ENCODE peak calls at places on chromosomes 4 and X, in four cellular contexts. B is SK-N-SH, K is K562, C is HCT116. A is an unnamed sample.

GRCh38 chrX:110327336-110327735 is 9.5 kb upstream of the AMMECR1 start:
- DNase-seq in B (no peak), K (no peak), C (no peak), A (no peak)

GRCh38 chrX:77742788-77743476 is 43.1 kb downstream of the ATRX start:
- DNase-seq in B (no peak), K (no peak), C (no peak), A (no peak)

GRCh38 chrX:135009057-135009605 is 13.2 kb downstream of the RTL8B start:
- DNase-seq in B (no peak), K (no peak), C (no peak), A (no peak)

GRCh38 chr4:162957521-162958143 is 209.1 kb downstream of the NAF1 start:
- DNase-seq in B (no peak), K (no peak), C (no peak), A (no peak)

GRCh38 chrX:69361286-69361926 is 142.7 kb upstream of the NALF2 start:
- DNase-seq in B (peak), K (no peak), C (no peak), A (no peak)

GRCh38 chr4:3853388-3854035 is 87.3 kb downstream of the ADRA2C start:
- DNase-seq in B (no peak), K (no peak), C (no peak), A (no peak)

GRCh38 chr4:11842620-11843263 is 414.0 kb upstream of the HS3ST1 start:
- DNase-seq in B (no peak), K (no peak), C (no peak), A (peak)

GRCh38 chrX:100990139-100990538 is 20.6 kb downstream of the ARL13A start:
- DNase-seq in B (no peak), K (no peak), C (no peak), A (no peak)

GRCh38 chr4:189022441-189023035 is 883.3 kb downstream of the TRIML1 start:
- DNase-seq in B (no peak), K (no peak), C (no peak), A (no peak)

GRCh38 chr4:102627831-102628523 is 126.8 kb downstream of the NFKB1 start:
- DNase-seq in B (no peak), K (no peak), C (peak), A (no peak)

GRCh38 chr4:68176500-68176899 is 46.8 kb upstream of the TMPRSS11F start:
- DNase-seq in B (no peak), K (no peak), C (no peak), A (no peak)

GRCh38 chr4:21780158-21780557 is 168.4 kb downstream of the KCNIP4 start:
- DNase-seq in B (no peak), K (no peak), C (no peak), A (no peak)

GRCh38 chr4:151820004-151820403 is 59.2 kb upstream of the GATB start:
- DNase-seq in B (no peak), K (no peak), C (no peak), A (no peak)

GRCh38 chr4:185840201-185840600 is 28.2 kb upstream of the SORBS2 start:
- DNase-seq in B (no peak), K (no peak), C (no peak), A (no peak)

GRCh38 chrX:73182502-73183114 is 32.0 kb downstream of the NAP1L2 start:
- DNase-seq in B (no peak), K (no peak), C (no peak), A (no peak)

GRCh38 chr4:77209936-77210335 is 52.9 kb downstream of the CCNG2 start:
- DNase-seq in B (no peak), K (no peak), C (no peak), A (no peak)

GRCh38 chr4:856468-856901 is 30.6 kb upstream of the CPLX1 start:
- DNase-seq in B (no peak), K (no peak), C (no peak), A (no peak)

GRCh38 chr4:52507774-52508173 is 151.3 kb downstream of the USP46 start:
- DNase-seq in B (no peak), K (no peak), C (no peak), A (no peak)

GRCh38 chr4:122150896-122151295 is 1.2 kb upstream of the BLTP1 start:
- DNase-seq in B (no peak), K (no peak), C (no peak), A (no peak)

GRCh38 chrX:104288961-104289360 is 34.2 kb upstream of the ESX1 start:
- DNase-seq in B (no peak), K (no peak), C (no peak), A (no peak)

GRCh38 chr4:10461091-10461849 is 4.0 kb upstream of the ZNF518B start:
- DNase-seq in B (peak), K (peak), C (no peak), A (peak)

GRCh38 chr4:77284036-77284435 is 127.0 kb downstream of the CCNG2 start:
- DNase-seq in B (no peak), K (no peak), C (no peak), A (no peak)

GRCh38 chrX:74419861-74420193 is 1.5 kb upstream of the SLC16A2 start:
- DNase-seq in B (no peak), K (no peak), C (no peak), A (no peak)

GRCh38 chrX:55908685-55909212 is 191.2 kb downstream of the RRAGB start:
- DNase-seq in B (no peak), K (no peak), C (no peak), A (peak)

DNA sequence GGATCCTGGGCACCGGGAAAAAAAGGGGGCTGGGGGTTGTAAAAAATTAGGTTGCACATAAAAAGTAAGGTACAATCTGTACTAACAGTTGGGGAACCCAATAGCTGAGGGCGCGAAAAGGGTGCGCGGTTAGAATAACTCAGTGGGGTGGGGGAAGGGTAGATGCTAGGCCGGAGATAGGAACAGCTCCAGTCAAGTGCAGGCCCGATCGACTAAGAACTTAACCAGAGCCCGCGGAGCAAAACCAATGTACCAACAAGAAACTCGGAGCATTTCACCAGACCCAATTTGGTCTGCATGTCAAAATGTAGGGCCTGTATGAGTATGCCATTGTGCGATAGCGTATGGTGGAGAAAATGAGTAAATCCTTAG is 1.3 kb downstream of the HNRNPD start:
- DNase-seq in B (peak), K (peak), C (no peak), A (peak)
- TF ChIP-seq JUND in B (no peak), K (no peak), C (no peak), A (no peak)

GRCh38 chrX:129511689-129512088 is 11.6 kb downstream of the SMARCA1 start:
- DNase-seq in B (no peak), K (no peak), C (no peak), A (no peak)
- TF ChIP-seq JUND in B (no peak), K (no peak), C (no peak), A (no peak)

DNA sequence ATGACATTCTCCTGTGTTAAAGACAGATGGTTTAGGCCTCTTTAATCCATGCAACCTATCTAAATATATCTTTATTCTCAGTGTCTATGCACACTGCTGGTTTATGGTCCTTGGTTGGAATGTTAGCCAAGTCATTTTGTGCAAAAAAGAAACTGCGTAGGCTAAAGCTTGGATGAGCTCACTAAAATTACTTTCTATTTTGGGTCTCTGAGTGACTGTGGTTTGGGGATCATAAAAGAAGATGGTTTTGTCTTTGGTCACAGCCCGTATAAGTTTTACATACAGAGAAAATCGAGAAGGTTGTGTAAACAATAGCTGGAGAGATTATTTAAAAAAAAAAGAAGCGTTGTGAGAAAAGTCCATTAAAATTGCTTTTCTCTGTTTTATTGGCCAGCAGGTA is 443.6 kb downstream of the UBE2NL start:
- DNase-seq in B (no peak), K (no peak), C (no peak), A (no peak)
- TF ChIP-seq JUND in B (no peak), K (no peak), C (no peak), A (no peak)

DNA sequence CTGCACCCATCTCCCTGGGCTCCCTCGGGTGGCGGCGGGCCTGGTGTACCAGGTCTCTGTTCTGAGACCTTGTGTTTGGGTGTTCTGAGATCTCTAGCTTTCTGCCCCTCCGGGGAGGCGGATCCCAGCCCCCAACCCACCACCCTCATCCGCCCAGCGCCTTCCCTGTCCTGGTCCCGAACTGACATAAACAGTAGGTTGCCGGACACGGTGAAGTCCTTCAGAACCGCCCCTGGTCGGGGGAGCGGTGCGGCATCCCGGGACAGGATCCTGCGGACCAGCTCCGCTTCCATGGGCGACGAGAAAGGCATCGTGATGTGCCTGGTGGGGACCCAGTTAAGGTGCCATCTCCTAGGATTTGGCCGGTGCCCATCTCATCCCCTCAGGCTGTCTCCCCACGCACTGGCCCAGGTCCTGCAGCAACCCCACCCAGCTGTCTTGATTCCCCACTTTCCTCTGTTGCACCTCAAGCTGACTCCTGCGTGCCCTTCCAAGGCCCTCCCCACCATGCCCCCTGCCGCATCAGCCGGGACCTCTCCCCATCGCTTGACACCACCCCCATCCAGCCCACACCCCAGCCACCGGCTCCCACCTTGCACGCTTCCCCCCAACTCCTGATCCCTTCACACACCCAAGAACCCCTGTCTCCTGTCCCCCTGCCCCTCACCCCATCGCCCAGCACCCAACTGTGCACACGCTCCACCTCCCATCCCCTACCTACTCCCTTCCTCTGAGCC is 900 bp downstream of the CTAG2 start:
- DNase-seq in B (no peak), K (no peak), C (no peak), A (no peak)
- TF ChIP-seq JUND in B (no peak), K (no peak), C (no peak), A (no peak)

GRCh38 chr4:26871611-26872010 is 11.0 kb downstream of the STIM2 start:
- DNase-seq in B (peak), K (no peak), C (no peak), A (no peak)

GRCh38 chr4:26867914-26868684 is 7.5 kb downstream of the STIM2 start:
- DNase-seq in B (no peak), K (no peak), C (no peak), A (no peak)

GRCh38 chr4:26874110-26874509 is 13.5 kb downstream of the STIM2 start:
- DNase-seq in B (no peak), K (no peak), C (no peak), A (no peak)

GRCh38 chr4:26873391-26874026 is 12.9 kb downstream of the STIM2 start:
- DNase-seq in B (no peak), K (no peak), C (no peak), A (no peak)

GRCh38 chr4:26870576-26871260 is 10.1 kb downstream of the STIM2 start:
- DNase-seq in B (peak), K (no peak), C (no peak), A (no peak)
- TF ChIP-seq JUND in B (no peak), K (no peak), C (no peak), A (no peak)

GRCh38 chr4:6918345-6918744 is 8.7 kb downstream of the TBC1D14 start:
- DNase-seq in B (no peak), K (no peak), C (no peak), A (no peak)

GRCh38 chr4:6915041-6916005 is 5.7 kb downstream of the TBC1D14 start:
- DNase-seq in B (no peak), K (no peak), C (no peak), A (no peak)

GRCh38 chr4:6917445-6918241 is 8.0 kb downstream of the TBC1D14 start:
- DNase-seq in B (peak), K (peak), C (peak), A (no peak)

GRCh38 chr4:6916069-6916586 is 6.5 kb downstream of the TBC1D14 start:
- DNase-seq in B (no peak), K (no peak), C (no peak), A (no peak)

GRCh38 chr4:6916587-6917444 is 7.2 kb downstream of the TBC1D14 start:
- DNase-seq in B (no peak), K (peak), C (peak), A (no peak)
- TF ChIP-seq JUND in B (no peak), K (peak), C (no peak), A (peak)

GRCh38 chr4:14632041-14632440 is 370.2 kb upstream of the CPEB2 start:
- DNase-seq in B (peak), K (no peak), C (no peak), A (no peak)

GRCh38 chr4:14640476-14640875 is 361.8 kb upstream of the CPEB2 start:
- DNase-seq in B (no peak), K (no peak), C (no peak), A (no peak)

GRCh38 chr4:14641871-14642270 is 360.4 kb upstream of the CPEB2 start:
- DNase-seq in B (no peak), K (no peak), C (no peak), A (no peak)

GRCh38 chr4:14636563-14636962 is 365.7 kb upstream of the CPEB2 start:
- DNase-seq in B (no peak), K (no peak), C (no peak), A (no peak)
- TF ChIP-seq JUND in B (no peak), K (no peak), C (no peak), A (no peak)

GRCh38 chrX:53599781-53600396 is 86.6 kb downstream of the HUWE1 start:
- DNase-seq in B (no peak), K (no peak), C (no peak), A (no peak)

GRCh38 chrX:53606456-53606855 is 80.1 kb downstream of the HUWE1 start:
- DNase-seq in B (no peak), K (no peak), C (no peak), A (no peak)

GRCh38 chrX:53605004-53605403 is 81.5 kb downstream of the HUWE1 start:
- DNase-seq in B (no peak), K (no peak), C (no peak), A (no peak)
- TF ChIP-seq JUND in B (no peak), K (no peak), C (no peak), A (no peak)

A was measured in T47D.